ENCODE peak calls at places on chromosome 4, in four cellular contexts. I is adrenal gland, X is colonic mucosa, F is AG04450. A is an unnamed sample.

GRCh38 chr4:76881375-76881774 is 16.6 kb downstream of the SOWAHB start:
- DNase-seq in I (no peak), X (peak; percentile 85), F (no peak), A (no peak)

GRCh38 chr4:42404001-42404400 is 6.7 kb downstream of the SHISA3 start:
- DNase-seq in I (no peak), X (no peak), F (no peak), A (no peak)

GRCh38 chr4:74014332-74014731 is 15.9 kb upstream of the CXCL5 start:
- DNase-seq in I (no peak), X (no peak), F (no peak), A (no peak)

GRCh38 chr4:12846368-12846767 is 637.8 kb downstream of the RAB28 start:
- DNase-seq in I (no peak), X (no peak), F (no peak), A (no peak)

GRCh38 chr4:102247041-102247440 is 98.2 kb downstream of the SLC39A8 start:
- DNase-seq in I (no peak), X (no peak), F (no peak), A (no peak)

GRCh38 chr4:120977435-120977997 is 55.0 kb upstream of the PRDM5 start:
- DNase-seq in I (peak; percentile 43), X (peak; percentile 59), F (peak; percentile 33), A (no peak)

GRCh38 chr4:2059726-2060577 is 825 bp downstream of the NAT8L start:
- DNase-seq in I (no peak), X (no peak), F (no peak), A (no peak)

GRCh38 chr4:121551271-121551670 is 145.5 kb downstream of the ANXA5 start:
- DNase-seq in I (no peak), X (no peak), F (no peak), A (no peak)

GRCh38 chr4:70269674-70270073 is 27.3 kb downstream of the CSN3 start:
- DNase-seq in I (no peak), X (no peak), F (no peak), A (no peak)

GRCh38 chr4:77092832-77093800 is 17.3 kb upstream of the CCNI start:
- DNase-seq in I (no peak), X (no peak), F (no peak), A (no peak)

GRCh38 chr4:6688879-6689505 is 4.7 kb upstream of the S100P start:
- DNase-seq in I (peak; percentile 47), X (peak; percentile 78), F (peak; percentile 76), A (peak; percentile 42)

GRCh38 chr4:92182006-92182735 is 121.6 kb upstream of the GRID2 start:
- DNase-seq in I (no peak), X (no peak), F (no peak), A (no peak)

GRCh38 chr4:73679836-73680235 is 59.6 kb upstream of the RASSF6 start:
- DNase-seq in I (no peak), X (no peak), F (no peak), A (no peak)

GRCh38 chr4:28557755-28558154 is 1697.1 kb downstream of the STIM2 start:
- DNase-seq in I (no peak), X (no peak), F (peak; percentile 2), A (no peak)

GRCh38 chr4:75705198-75705712 is 19.1 kb upstream of the USO1 start:
- DNase-seq in I (no peak), X (peak; percentile 36), F (no peak), A (no peak)

GRCh38 chr4:54189140-54189539 is 40.0 kb upstream of the PDGFRA start:
- DNase-seq in I (no peak), X (no peak), F (no peak), A (no peak)

GRCh38 chr4:119690871-119691270 is 62.3 kb upstream of the PDE5A start:
- DNase-seq in I (no peak), X (no peak), F (no peak), A (no peak)

GRCh38 chr4:101175896-101176676 is 171.2 kb downstream of the PPP3CA start:
- DNase-seq in I (peak; percentile 61), X (peak; percentile 79), F (no peak), A (no peak)

GRCh38 chr4:119300388-119301131 is 21.4 kb downstream of the FABP2 start:
- DNase-seq in I (peak; percentile 98), X (peak; percentile 97), F (peak; percentile 78), A (peak; percentile 85)

GRCh38 chr4:52670121-52670520 is 11.0 kb upstream of the USP46 start:
- DNase-seq in I (no peak), X (no peak), F (no peak), A (no peak)

GRCh38 chr4:140497776-140498636 is at the start of gene MGAT4D:
- DNase-seq in I (no peak), X (peak; percentile 23), F (no peak), A (no peak)
- H3K4me3 ChIP-seq in I (no peak within 1 kb of the TSS), X (peak within 1 kb of the TSS; percentile 31), F (peak within 1 kb of the TSS; percentile 5), A (peak within 1 kb of the TSS; percentile 42)

GRCh38 chr4:78642934-78643333 is 91.4 kb downstream of the ANXA3 start:
- DNase-seq in I (no peak), X (peak; percentile 75), F (no peak), A (no peak)

GRCh38 chr4:78647272-78647671 is 95.7 kb downstream of the ANXA3 start:
- DNase-seq in I (no peak), X (no peak), F (no peak), A (no peak)

GRCh38 chr4:78644063-78644691 is 92.6 kb downstream of the ANXA3 start:
- DNase-seq in I (no peak), X (no peak), F (no peak), A (no peak)

GRCh38 chr4:78645853-78646757 is 94.5 kb downstream of the ANXA3 start:
- DNase-seq in I (peak; percentile 87), X (peak; percentile 76), F (peak; percentile 85), A (peak; percentile 52)

GRCh38 chr4:78644744-78645330 is 93.3 kb downstream of the ANXA3 start:
- DNase-seq in I (peak; percentile 83), X (peak; percentile 76), F (peak; percentile 56), A (peak; percentile 54)
- H3K27ac ChIP-seq in I (no peak overlapping the region), X (peak overlapping the region; percentile 58), F (peak overlapping the region; percentile 97), A (peak overlapping the region; percentile 73)

GRCh38 chr4:186266699-186267467 is 894 bp downstream of the F11 start:
- DNase-seq in I (peak; percentile 2), X (no peak), F (no peak), A (no peak)
- TF ChIP-seq CTCF in I (no peak), X (no peak), F (no peak), A (no peak)

DNA sequence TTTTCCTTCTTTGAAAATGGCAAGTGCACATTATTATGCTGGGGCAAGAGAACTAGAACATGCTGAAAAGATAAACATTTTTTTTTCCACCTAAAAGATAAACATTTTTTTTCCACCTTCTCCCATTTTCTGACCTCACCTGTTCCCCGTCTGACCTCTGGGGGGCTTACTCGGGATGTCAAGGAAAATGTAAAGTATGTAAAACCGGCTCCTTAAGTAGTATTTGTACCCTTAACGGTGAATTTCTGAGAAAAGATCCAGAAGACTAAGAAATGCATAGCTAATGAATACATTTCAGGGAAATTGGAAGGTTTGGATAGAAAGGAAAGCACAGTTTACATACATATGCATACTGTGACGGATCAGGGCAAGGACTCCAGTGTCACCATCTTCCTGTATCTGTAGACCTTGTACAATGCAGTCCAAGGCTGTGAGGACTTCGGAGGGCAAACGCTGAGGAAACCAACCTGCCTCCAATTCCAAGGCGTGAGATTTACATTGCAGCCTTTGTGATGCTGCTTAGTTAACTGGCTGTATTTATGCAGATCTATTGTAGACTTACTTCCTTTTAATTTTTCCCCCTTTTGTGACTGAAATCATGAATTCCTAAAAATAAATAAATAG is 2185.9 kb upstream of the TENM3 start:
- DNase-seq in I (peak; percentile 30), X (no peak), F (no peak), A (no peak)
- H3K4me3 ChIP-seq in I (peak overlapping the region; percentile 70), X (peak overlapping the region; percentile 52), F (peak overlapping the region; percentile 59), A (peak overlapping the region; percentile 79)

DNA sequence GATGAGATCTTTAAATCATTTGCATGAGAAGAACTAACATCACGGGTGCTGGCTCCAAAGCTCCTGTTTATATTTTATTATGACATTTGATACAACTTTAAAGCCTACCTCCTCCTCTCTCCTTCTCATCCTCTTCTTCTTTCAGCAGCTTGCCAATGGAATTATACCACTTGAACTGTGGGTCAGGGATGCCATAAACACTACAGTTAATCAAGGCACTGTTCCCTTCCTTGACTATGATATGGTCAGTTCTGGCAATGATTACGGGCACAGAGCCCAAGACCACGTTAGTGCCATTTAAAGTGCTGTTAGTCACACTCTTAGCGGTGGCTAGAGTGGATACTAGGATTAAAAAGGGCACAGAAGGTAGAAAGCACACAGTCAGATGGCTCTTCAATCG is 20.7 kb downstream of the MFAP3L start:
- DNase-seq in I (no peak), X (no peak), F (no peak), A (no peak)
- H3K27ac ChIP-seq in I (no peak overlapping the region), X (no peak overlapping the region), F (no peak overlapping the region), A (peak overlapping the region; percentile 82)

DNA sequence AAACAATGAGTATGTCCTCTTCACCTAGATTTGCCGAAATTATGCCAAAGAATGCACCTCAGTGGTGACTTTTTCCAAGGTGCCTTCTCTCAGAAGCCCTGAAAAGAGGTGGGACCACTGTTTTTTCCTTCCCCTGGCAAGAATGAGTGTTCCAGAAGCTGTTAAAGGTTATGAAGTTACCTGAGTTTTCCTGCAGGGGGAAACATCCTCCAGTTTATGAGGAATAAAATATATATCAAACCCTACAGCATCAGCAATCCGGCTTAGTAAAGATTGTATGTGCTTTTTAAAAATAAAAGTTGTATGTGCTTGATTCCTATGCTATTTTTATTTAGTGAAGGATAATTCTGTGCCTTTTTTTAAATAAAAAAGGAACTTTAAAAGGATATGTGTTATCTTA is 73.3 kb downstream of the RBM46 start:
- DNase-seq in I (no peak), X (no peak), F (no peak), A (no peak)
- TF ChIP-seq CTCF in I (no peak), X (no peak), F (peak; percentile 26), A (no peak)

GRCh38 chr4:182449960-182450359 is 206.8 kb downstream of the TENM3 start:
- DNase-seq in I (no peak), X (no peak), F (no peak), A (no peak)
- H3K4me3 ChIP-seq in I (peak overlapping the region; percentile 8), X (no peak overlapping the region), F (peak overlapping the region; percentile 79), A (peak overlapping the region; percentile 77)

DNA sequence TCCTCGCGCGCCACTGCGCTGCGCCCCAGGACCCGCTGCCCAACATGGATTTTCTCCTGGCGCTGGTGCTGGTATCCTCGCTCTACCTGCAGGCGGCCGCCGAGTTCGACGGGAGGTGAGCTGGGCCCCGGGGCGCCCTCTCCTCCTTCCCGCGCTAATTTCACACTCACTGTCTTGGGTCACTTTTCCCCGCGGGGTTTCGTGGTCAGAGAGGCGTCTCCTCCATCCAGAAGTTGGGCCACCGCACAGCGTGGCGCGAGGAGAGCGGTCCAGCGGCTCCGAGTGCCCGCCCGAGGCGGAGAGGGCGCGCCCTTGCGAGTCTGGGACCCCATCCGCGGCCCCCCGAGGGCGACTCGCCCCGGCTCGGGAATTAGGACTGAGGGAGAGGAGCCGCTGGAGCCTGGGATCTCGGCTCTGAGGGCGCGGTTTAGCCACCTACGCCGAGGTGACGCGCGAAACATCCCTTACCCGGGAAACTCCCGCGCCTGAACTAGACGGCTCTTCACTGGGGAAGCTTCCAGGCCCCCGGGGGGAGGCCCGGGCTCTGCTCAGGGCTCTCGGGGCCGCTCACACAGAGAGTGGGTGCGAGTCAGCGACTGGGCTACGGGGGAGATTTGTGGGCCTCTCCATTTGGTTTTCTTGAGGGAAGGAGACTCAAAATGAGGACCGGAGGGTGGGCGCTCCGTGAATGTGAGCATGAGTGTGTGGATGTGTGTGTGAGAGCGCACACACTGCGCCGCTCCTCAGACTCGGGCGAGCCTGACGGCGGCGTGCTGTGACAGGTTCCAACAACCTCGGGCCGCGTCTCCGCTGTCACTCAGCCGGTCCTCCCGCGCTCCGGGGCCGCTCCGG is 564 bp downstream of the NPNT start:
- DNase-seq in I (no peak), X (peak; percentile 60), F (no peak), A (peak; percentile 41)
- H3K27ac ChIP-seq in I (no peak overlapping the region), X (peak overlapping the region; percentile 73), F (no peak overlapping the region), A (no peak overlapping the region)

GRCh38 chr4:181612240-181612639 is 631.0 kb upstream of the TENM3 start:
- DNase-seq in I (no peak), X (no peak), F (no peak), A (no peak)
- TF ChIP-seq CTCF in I (no peak), X (no peak), F (no peak), A (no peak)

A was measured in dorsolateral prefrontal cortex.